ENCODE peak calls at places on chromosomes 5 and 9, in nine cellular contexts. W is neural crest cell; O is HepG2; U is GM13976; F is GOT3; C is left colon; G is activated CD8-positive, alpha-beta memory T cell treated with anti-CD3 and anti-CD28 coated beads for 4 hours; Q is iPS DF 6.9; P is ACHN. X is an unnamed sample.

GRCh38 chr9:114030364-114030763 is 47.7 kb downstream of the AMBP start:
- DNase-seq in O (no peak), U (no peak), Q (no peak), C (peak), W (no peak), G (no peak), F (no peak), P (no peak), X (no peak)

GRCh38 chr9:128553695-128554094 is 1.3 kb downstream of the SPTAN1 start:
- DNase-seq in P (peak), F (no peak), G (no peak), U (no peak), C (no peak), Q (no peak), O (no peak), W (no peak), X (peak)

GRCh38 chr9:12702160-12702758 is 9.1 kb downstream of the TYRP1 start:
- DNase-seq in O (peak), P (peak), G (no peak), F (no peak), C (peak), Q (peak), U (no peak), W (peak), X (peak)

GRCh38 chr9:113131689-113132151 is 19.1 kb upstream of the SLC31A2 start:
- DNase-seq in C (no peak), U (no peak), Q (no peak), G (no peak), F (no peak), W (peak), O (no peak), P (peak), X (no peak)

GRCh38 chr9:70601000-70601929 is 186.8 kb upstream of the KLF9 start:
- DNase-seq in W (no peak), F (peak), P (no peak), G (no peak), O (peak), Q (no peak), C (peak), U (no peak), X (peak)

GRCh38 chr5:81779935-81780266 is 29.0 kb upstream of the SSBP2 start:
- DNase-seq in O (no peak), U (no peak), P (no peak), Q (no peak), F (no peak), G (no peak), W (no peak), C (no peak), X (no peak)

GRCh38 chr5:87263498-87263897 is 4.2 kb upstream of the RASA1 start:
- DNase-seq in P (no peak), U (no peak), C (no peak), W (no peak), Q (peak), F (no peak), G (no peak), O (no peak), X (no peak)

GRCh38 chr9:93567271-93567959 is 9.0 kb upstream of the PHF2 start:
- DNase-seq in Q (no peak), O (no peak), G (no peak), P (no peak), C (peak), F (no peak), U (no peak), W (no peak), X (no peak)

GRCh38 chr9:114836769-114837168 is 30.9 kb upstream of the TNFSF15 start:
- DNase-seq in F (no peak), W (no peak), U (no peak), C (no peak), Q (no peak), G (no peak), O (no peak), P (no peak), X (peak)

GRCh38 chr5:105963856-105964255 is 1706.9 kb downstream of the EFNA5 start:
- DNase-seq in W (no peak), P (no peak), C (no peak), Q (no peak), U (no peak), O (no peak), F (no peak), G (no peak), X (no peak)

GRCh38 chr5:157671592-157672330 is 428 bp downstream of the C5orf52 start:
- DNase-seq in U (no peak), G (no peak), O (no peak), F (no peak), P (no peak), Q (no peak), C (no peak), W (no peak), X (no peak)

GRCh38 chr5:168765220-168766037 is 186.3 kb upstream of the PANK3 start:
- DNase-seq in G (no peak), O (no peak), Q (no peak), C (no peak), P (no peak), W (no peak), F (peak), U (no peak), X (no peak)

GRCh38 chr9:134869554-134870310 is 10.9 kb upstream of the FCN2 start:
- DNase-seq in O (no peak), U (no peak), W (no peak), P (no peak), G (no peak), F (no peak), C (no peak), Q (no peak), X (no peak)

GRCh38 chr9:5089737-5090136 is 95.7 kb downstream of the INSL6 start:
- DNase-seq in P (no peak), F (no peak), U (no peak), W (no peak), O (no peak), G (no peak), C (no peak), Q (no peak), X (no peak)

GRCh38 chr9:78921341-78921740 is 624.4 kb downstream of the PSAT1 start:
- DNase-seq in C (no peak), Q (no peak), W (no peak), U (no peak), O (no peak), G (no peak), P (no peak), F (no peak), X (no peak)

GRCh38 chr9:138057726-138058125 is 180.1 kb downstream of the CACNA1B start:
- DNase-seq in W (no peak), U (no peak), C (no peak), O (no peak), F (no peak), G (no peak), Q (no peak), P (no peak), X (no peak)

GRCh38 chr5:165228184-165228583 is 1722.8 kb downstream of the MAT2B start:
- DNase-seq in G (no peak), Q (no peak), C (no peak), F (no peak), U (no peak), O (no peak), W (no peak), P (no peak), X (no peak)

GRCh38 chr9:12884736-12885395 is 110.0 kb downstream of the LURAP1L start:
- DNase-seq in P (peak), C (no peak), W (no peak), U (no peak), Q (peak), O (peak), G (no peak), F (no peak), X (peak)

GRCh38 chr5:94856257-94856656 is 237.8 kb downstream of the SLF1 start:
- DNase-seq in G (no peak), Q (no peak), P (no peak), O (no peak), U (no peak), W (no peak), F (no peak), C (no peak), X (no peak)

GRCh38 chr9:121992571-121993212 is 100.4 kb downstream of the TTLL11 start:
- DNase-seq in Q (peak), C (peak), U (peak), W (peak), G (peak), F (no peak), P (peak), O (peak), X (peak)

GRCh38 chr5:180201051-180201987 is 7.7 kb downstream of the RASGEF1C start:
- DNase-seq in Q (peak), G (no peak), U (no peak), F (no peak), W (peak), C (no peak), P (peak), O (peak), X (no peak)

GRCh38 chr9:36402536-36402935 is 2.5 kb upstream of the RNF38 start:
- DNase-seq in P (no peak), Q (no peak), U (no peak), C (no peak), W (no peak), O (no peak), F (no peak), G (no peak), X (no peak)

GRCh38 chr5:56161446-56161838 is 71.7 kb downstream of the ANKRD55 start:
- DNase-seq in Q (no peak), W (no peak), G (no peak), U (no peak), C (no peak), O (no peak), P (no peak), F (no peak), X (no peak)

GRCh38 chr5:7960142-7960541 is 91.2 kb downstream of the MTRR start:
- DNase-seq in O (no peak), W (no peak), P (no peak), G (no peak), Q (no peak), F (no peak), U (no peak), C (no peak), X (no peak)

GRCh38 chr5:143824851-143825720 is 13.1 kb downstream of the HMHB1 start:
- DNase-seq in Q (peak), W (peak), G (peak), O (peak), C (peak), F (peak), U (peak), P (peak), X (peak)

GRCh38 chr9:127974769-127975261 is 6.0 kb downstream of the EEIG1 start:
- DNase-seq in P (no peak), Q (no peak), G (no peak), U (no peak), W (no peak), C (no peak), F (no peak), O (no peak), X (no peak)

GRCh38 chr9:117677578-117677977 is 26.6 kb upstream of the TLR4 start:
- DNase-seq in P (no peak), W (no peak), F (no peak), U (no peak), Q (no peak), O (no peak), G (no peak), C (no peak), X (no peak)

GRCh38 chr5:67291066-67291465 is 94.5 kb upstream of the CD180 start:
- DNase-seq in O (no peak), C (no peak), G (no peak), P (no peak), U (no peak), Q (no peak), F (no peak), W (no peak), X (no peak)

GRCh38 chr9:134319306-134320194 is 6.7 kb upstream of the RXRA start:
- DNase-seq in W (peak), C (no peak), P (no peak), O (no peak), F (no peak), G (no peak), U (no peak), Q (no peak), X (no peak)

GRCh38 chr9:128222880-128223670 is 19.9 kb downstream of the DNM1 start:
- DNase-seq in P (no peak), O (no peak), F (no peak), C (no peak), G (no peak), W (no peak), Q (no peak), U (no peak), X (no peak)

GRCh38 chr9:19513671-19514275 is 105.0 kb downstream of the ACER2 start:
- DNase-seq in Q (no peak), O (no peak), P (no peak), C (no peak), F (no peak), G (no peak), W (no peak), U (no peak), X (no peak)

X was measured in bronchial epithelial cell.